ENCODE peak calls at places on chromosome 10, in five cellular contexts. One of them, this sample, is unnamed.

GRCh38 chr10:91756286-91756685 is 41.9 kb upstream of the TNKS2 start:
- DNase-seq in AG09319: peak
- DNase-seq in breast epithelium: no peak
- DNase-seq in ovary: no peak
- DNase-seq in fibroblast of pulmonary artery: peak
- DNase-seq in this sample: no peak

GRCh38 chr10:15333909-15334649 is 37.0 kb downstream of the FAM171A1 start:
- DNase-seq in breast epithelium: no peak
- DNase-seq in AG09319: peak
- DNase-seq in ovary: no peak
- DNase-seq in fibroblast of pulmonary artery: no peak
- DNase-seq in this sample: no peak

GRCh38 chr10:61844116-61844515 is 57.4 kb upstream of the ARID5B start:
- DNase-seq in ovary: no peak
- DNase-seq in breast epithelium: no peak
- DNase-seq in AG09319: no peak
- DNase-seq in fibroblast of pulmonary artery: no peak
- DNase-seq in this sample: no peak

GRCh38 chr10:20846263-20846662 is 50.8 kb downstream of the NEBL start:
- DNase-seq in AG09319: no peak
- DNase-seq in ovary: no peak
- DNase-seq in fibroblast of pulmonary artery: no peak
- DNase-seq in breast epithelium: no peak
- DNase-seq in this sample: no peak

GRCh38 chr10:86409183-86409582 is 42.6 kb upstream of the GRID1 start:
- DNase-seq in breast epithelium: no peak
- DNase-seq in fibroblast of pulmonary artery: no peak
- DNase-seq in AG09319: no peak
- DNase-seq in ovary: no peak
- DNase-seq in this sample: no peak

GRCh38 chr10:125149278-125150047 is 10.9 kb downstream of the CTBP2 start:
- DNase-seq in breast epithelium: no peak
- DNase-seq in fibroblast of pulmonary artery: peak
- DNase-seq in ovary: peak
- DNase-seq in AG09319: no peak
- DNase-seq in this sample: no peak

GRCh38 chr10:28991738-28992270 is 297.1 kb upstream of the LYZL1 start:
- DNase-seq in breast epithelium: no peak
- DNase-seq in ovary: no peak
- DNase-seq in fibroblast of pulmonary artery: peak
- DNase-seq in AG09319: no peak
- DNase-seq in this sample: no peak

GRCh38 chr10:74039561-74040145 is 41.7 kb downstream of the VCL start:
- DNase-seq in AG09319: no peak
- DNase-seq in ovary: peak
- DNase-seq in breast epithelium: no peak
- DNase-seq in fibroblast of pulmonary artery: peak
- DNase-seq in this sample: no peak

GRCh38 chr10:103669243-103669929 is 175.9 kb downstream of the NEURL1 start:
- DNase-seq in breast epithelium: no peak
- DNase-seq in fibroblast of pulmonary artery: no peak
- DNase-seq in ovary: no peak
- DNase-seq in AG09319: no peak
- DNase-seq in this sample: no peak

GRCh38 chr10:132454296-132455198 is 57.5 kb downstream of the PWWP2B start:
- DNase-seq in AG09319: no peak
- DNase-seq in ovary: no peak
- DNase-seq in breast epithelium: no peak
- DNase-seq in fibroblast of pulmonary artery: no peak
- DNase-seq in this sample: no peak

GRCh38 chr10:132757171-132757570 is 28.8 kb downstream of the NKX6-2 start:
- DNase-seq in ovary: no peak
- DNase-seq in AG09319: no peak
- DNase-seq in fibroblast of pulmonary artery: no peak
- DNase-seq in breast epithelium: no peak
- DNase-seq in this sample: no peak

GRCh38 chr10:5698062-5698461 is 13.4 kb downstream of the TASOR2 start:
- DNase-seq in ovary: no peak
- DNase-seq in AG09319: no peak
- DNase-seq in fibroblast of pulmonary artery: no peak
- DNase-seq in breast epithelium: no peak
- DNase-seq in this sample: no peak

GRCh38 chr10:26211781-26212444 is 4.7 kb upstream of the GAD2 start:
- DNase-seq in fibroblast of pulmonary artery: no peak
- DNase-seq in AG09319: no peak
- DNase-seq in ovary: no peak
- DNase-seq in breast epithelium: no peak
- DNase-seq in this sample: no peak

GRCh38 chr10:44628921-44629320 is 244.0 kb upstream of the CXCL12 start:
- DNase-seq in AG09319: peak
- DNase-seq in breast epithelium: no peak
- DNase-seq in ovary: no peak
- DNase-seq in fibroblast of pulmonary artery: peak
- DNase-seq in this sample: no peak

GRCh38 chr10:103896225-103896624 is 21.8 kb downstream of the STN1 start:
- DNase-seq in ovary: no peak
- DNase-seq in breast epithelium: no peak
- DNase-seq in AG09319: no peak
- DNase-seq in fibroblast of pulmonary artery: peak
- DNase-seq in this sample: no peak

GRCh38 chr10:93445097-93445960 is 36.8 kb downstream of the MYOF start:
- DNase-seq in ovary: peak
- DNase-seq in AG09319: peak
- DNase-seq in breast epithelium: peak
- DNase-seq in fibroblast of pulmonary artery: peak
- DNase-seq in this sample: peak

GRCh38 chr10:58239561-58240169 is 28.0 kb downstream of the IPMK start:
- DNase-seq in fibroblast of pulmonary artery: peak
- DNase-seq in AG09319: no peak
- DNase-seq in ovary: no peak
- DNase-seq in breast epithelium: no peak
- DNase-seq in this sample: no peak

DNA sequence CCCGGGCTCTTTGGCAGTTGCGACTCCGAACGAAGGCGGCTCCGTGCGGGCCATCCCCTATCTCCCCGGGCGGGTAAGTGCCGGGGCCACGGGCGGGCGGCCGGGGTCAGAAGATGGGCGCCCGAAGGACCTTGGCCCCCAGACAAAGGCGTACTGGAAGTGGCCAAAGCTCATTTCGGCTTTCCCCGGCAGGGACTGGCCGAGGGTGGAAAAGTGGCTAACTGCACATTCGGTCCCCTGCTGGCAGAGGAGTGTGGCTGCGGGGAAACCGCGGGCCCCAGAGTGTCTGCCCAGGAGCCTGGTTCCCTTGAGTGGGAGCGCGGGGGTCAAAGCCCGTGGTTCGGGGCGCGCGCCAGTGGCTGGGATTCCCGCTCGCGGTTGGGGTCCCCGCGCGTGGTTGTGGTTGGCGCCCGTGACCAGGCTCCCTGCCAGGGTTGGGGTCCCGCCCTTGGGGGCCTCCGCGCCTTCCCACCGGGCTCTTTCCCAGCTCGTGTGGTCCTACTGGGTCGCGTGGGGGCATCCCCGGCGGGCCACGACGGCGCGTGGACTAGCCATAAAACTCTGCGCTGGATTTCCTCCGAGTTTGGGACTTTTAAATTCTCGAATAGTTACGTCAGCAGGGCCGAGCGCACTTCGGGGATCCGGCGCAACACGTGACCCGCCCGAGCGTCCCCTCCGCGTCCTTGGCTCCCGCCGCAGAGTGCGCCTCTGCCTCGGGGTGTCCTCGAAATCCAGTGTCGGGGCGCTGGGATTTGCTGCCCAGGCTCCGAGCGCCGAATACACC is 124.4 kb downstream of the TACC2 start:
- DNase-seq in ovary: peak
- DNase-seq in AG09319: no peak
- DNase-seq in breast epithelium: peak
- DNase-seq in fibroblast of pulmonary artery: peak
- DNase-seq in this sample: peak
- TF ChIP-seq CTCF in ovary: peak
- TF ChIP-seq CTCF in AG09319: peak
- TF ChIP-seq CTCF in breast epithelium: peak
- TF ChIP-seq CTCF in fibroblast of pulmonary artery: peak
- TF ChIP-seq CTCF in this sample: peak

GRCh38 chr10:117543245-117543998 is 876 bp downstream of the EMX2 start:
- DNase-seq in breast epithelium: no peak
- DNase-seq in ovary: peak
- DNase-seq in fibroblast of pulmonary artery: no peak
- DNase-seq in AG09319: no peak
- DNase-seq in this sample: peak
- TF ChIP-seq CTCF in breast epithelium: no peak
- TF ChIP-seq CTCF in ovary: peak
- TF ChIP-seq CTCF in fibroblast of pulmonary artery: no peak
- TF ChIP-seq CTCF in AG09319: peak
- TF ChIP-seq CTCF in this sample: peak

DNA sequence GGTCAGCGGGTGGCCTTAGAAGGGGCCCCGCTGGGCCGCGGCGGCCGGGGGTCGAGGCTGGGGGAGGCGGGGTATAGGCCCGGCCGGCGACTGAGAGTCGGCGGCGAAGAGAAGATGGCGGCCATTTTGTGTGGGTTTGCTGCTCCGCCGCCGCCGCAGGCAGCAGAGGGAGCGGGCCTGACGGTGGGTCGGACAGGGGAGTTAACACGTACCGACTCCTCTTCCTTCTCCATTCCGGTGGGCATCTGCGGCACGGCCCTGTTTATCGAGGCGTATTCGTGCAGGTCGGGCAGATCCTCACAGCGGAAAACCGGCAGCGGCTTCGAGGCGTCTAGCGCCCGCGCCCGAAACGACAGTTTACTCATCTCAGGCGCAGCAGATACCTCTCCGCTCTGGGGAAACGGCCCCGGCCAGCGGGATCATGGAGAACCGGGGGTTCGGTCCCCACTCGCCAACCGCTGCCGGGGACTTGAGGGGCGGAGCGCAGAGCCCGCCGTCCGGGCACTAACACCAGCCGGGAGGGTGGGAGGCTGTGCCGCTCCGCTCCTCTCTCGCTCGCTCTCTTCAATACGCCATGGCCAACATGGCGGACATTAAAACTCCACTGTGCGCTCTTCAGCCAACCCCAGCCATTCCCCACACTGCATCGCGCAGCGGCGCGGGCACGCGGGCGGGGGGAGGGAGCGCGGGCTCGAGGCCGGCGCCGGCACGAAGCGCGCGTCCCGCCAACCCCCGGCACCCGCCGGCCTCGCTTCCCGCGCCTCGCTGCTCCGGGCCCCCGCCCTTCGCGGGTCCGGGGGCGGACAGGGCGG is at the start of gene EPC1:
- DNase-seq in ovary: peak
- DNase-seq in fibroblast of pulmonary artery: peak
- DNase-seq in AG09319: peak
- DNase-seq in breast epithelium: peak
- DNase-seq in this sample: peak
- TF ChIP-seq CTCF in ovary: no peak
- TF ChIP-seq CTCF in fibroblast of pulmonary artery: no peak
- TF ChIP-seq CTCF in AG09319: no peak
- TF ChIP-seq CTCF in breast epithelium: peak
- TF ChIP-seq CTCF in this sample: no peak

GRCh38 chr10:70233109-70233938 is at the start of gene PPA1:
- DNase-seq in AG09319: peak
- DNase-seq in fibroblast of pulmonary artery: peak
- DNase-seq in breast epithelium: peak
- DNase-seq in ovary: peak
- DNase-seq in this sample: peak
- TF ChIP-seq CTCF in AG09319: no peak
- TF ChIP-seq CTCF in fibroblast of pulmonary artery: peak
- TF ChIP-seq CTCF in breast epithelium: peak
- TF ChIP-seq CTCF in ovary: no peak
- TF ChIP-seq CTCF in this sample: no peak

GRCh38 chr10:43203491-43204393 is 63.1 kb downstream of the RASGEF1A start:
- DNase-seq in ovary: peak
- DNase-seq in AG09319: no peak
- DNase-seq in breast epithelium: peak
- DNase-seq in fibroblast of pulmonary artery: peak
- DNase-seq in this sample: peak
- TF ChIP-seq CTCF in ovary: no peak
- TF ChIP-seq CTCF in AG09319: no peak
- TF ChIP-seq CTCF in breast epithelium: no peak
- TF ChIP-seq CTCF in fibroblast of pulmonary artery: no peak
- TF ChIP-seq CTCF in this sample: no peak

This sample was measured in mesothelial cell of epicardium.